ENCODE peak calls at places on chromosomes 16 and 17, in six cellular contexts. R is head of caudate nucleus; Y is kidney glomerular epithelial cell; O is T-cell; C is stimulated activated CD8-positive, alpha-beta memory T cell treated with anti-CD3 and anti-CD28 coated beads, Interleukin-7, amount 100 ng/mL, for 1 hour; H is NCI-H2029. T is an unnamed sample.

GRCh38 chr17:81112461-81112860 is 52.8 kb upstream of the PVALEF start:
- DNase-seq in Y (no peak), C (no peak), R (no peak), O (no peak), H (no peak), T (no peak)

GRCh38 chr17:10156579-10157488 is 41.6 kb downstream of the GAS7 start:
- DNase-seq in H (no peak), O (no peak), Y (no peak), C (peak; percentile 15), R (no peak), T (no peak)

GRCh38 chr17:51640108-51640622 is 379.8 kb downstream of the UTP18 start:
- DNase-seq in R (no peak), C (no peak), H (no peak), Y (peak; percentile 10), O (peak; percentile 2), T (no peak)

GRCh38 chr17:37605813-37606505 is 3.3 kb downstream of the SYNRG start:
- DNase-seq in C (peak; percentile 13), H (no peak), O (peak; percentile 31), R (no peak), Y (no peak), T (peak; percentile 14)

GRCh38 chr17:2564876-2565275 is 28.6 kb upstream of the PAFAH1B1 start:
- DNase-seq in C (no peak), O (no peak), H (peak; percentile 20), R (no peak), Y (no peak), T (no peak)

GRCh38 chr16:23016372-23016771 is 132.9 kb downstream of the USP31 start:
- DNase-seq in H (peak; percentile 18), O (no peak), C (no peak), Y (no peak), R (no peak), T (no peak)

GRCh38 chr16:10827691-10828341 is 9.2 kb upstream of the TVP23A start:
- DNase-seq in O (no peak), Y (no peak), C (no peak), H (no peak), R (peak; percentile 12), T (no peak)

GRCh38 chr16:68779891-68780290 is 42.8 kb downstream of the CDH1 start:
- DNase-seq in R (no peak), Y (no peak), O (no peak), C (no peak), H (peak; percentile 45), T (no peak)

GRCh38 chr17:66682293-66682692 is 152.6 kb upstream of the CACNG5 start:
- DNase-seq in Y (no peak), C (no peak), H (no peak), R (no peak), O (no peak), T (no peak)

T was measured in activated naive CD4-positive, alpha-beta T cell treated with anti-CD3 and anti-CD28 coated beads, Interleukin-2, amount 50 U/mL, for 72 hours.